ENCODE peak calls at places on chromosomes 11 and 22, in eight cellular contexts. M is ovary, N is psoas muscle, H is kidney tubule cell, Q is caudate nucleus, V is HT1080, X is fibroblast of mammary gland, D is CMK. L is an unnamed sample.
A peak's percentile ranks its signal among the peaks of the same experiment; 100 is the strongest.

GRCh38 chr22:17131686-17132085 is 10.5 kb upstream of the TMEM121B start:
- DNase-seq in X (no peak), N (no peak), Q (peak; percentile 70), V (no peak), H (peak; percentile 29), D (no peak), M (no peak), L (no peak)

GRCh38 chr11:119338318-119338890 is 2.3 kb downstream of the C1QTNF5 start:
- DNase-seq in D (no peak), H (peak; percentile 74), X (peak; percentile 70), N (peak; percentile 78), V (peak; percentile 77), M (peak; percentile 71), Q (peak; percentile 79), L (peak; percentile 59)

GRCh38 chr22:38715852-38716251 is 10.1 kb downstream of the GTPBP1 start:
- DNase-seq in V (no peak), Q (no peak), H (no peak), M (no peak), D (no peak), N (no peak), X (no peak), L (no peak)

GRCh38 chr11:92475316-92475715 is 250.7 kb downstream of the FAT3 start:
- DNase-seq in M (no peak), X (no peak), Q (no peak), H (no peak), V (no peak), D (no peak), N (no peak), L (no peak)

GRCh38 chr11:133927690-133928627 is 28.8 kb downstream of the IGSF9B start:
- DNase-seq in V (peak; percentile 64), N (peak; percentile 79), D (no peak), H (peak; percentile 66), X (peak; percentile 54), Q (peak; percentile 48), M (peak; percentile 70), L (peak; percentile 96)

GRCh38 chr22:42347281-42347824 is 76.9 kb upstream of the TCF20 start:
- DNase-seq in X (no peak), H (no peak), Q (no peak), V (no peak), M (no peak), N (no peak), D (no peak), L (no peak)

GRCh38 chr11:114233755-114234154 is 62.4 kb upstream of the NNMT start:
- DNase-seq in H (no peak), D (no peak), M (no peak), N (no peak), Q (no peak), V (no peak), X (peak; percentile 26), L (no peak)

GRCh38 chr11:62337682-62338181 is 484 bp downstream of the ASRGL1 start:
- DNase-seq in V (peak; percentile 6), X (no peak), H (peak; percentile 48), N (peak; percentile 55), D (no peak), M (peak; percentile 26), Q (no peak), L (no peak)

GRCh38 chr11:3995949-3996554 is 98.5 kb upstream of the RRM1 start:
- DNase-seq in X (peak; percentile 68), M (no peak), D (no peak), N (no peak), Q (no peak), V (peak; percentile 62), H (peak; percentile 47), L (peak; percentile 52)

GRCh38 chr22:21642584-21643448 is 714 bp downstream of the SDF2L1 start:
- DNase-seq in M (peak; percentile 45), V (peak; percentile 59), Q (peak; percentile 26), D (no peak), H (peak; percentile 80), X (peak; percentile 43), N (peak; percentile 65), L (no peak)

GRCh38 chr22:39970742-39971141 is 10.5 kb downstream of the TMA7B start:
- DNase-seq in V (no peak), N (no peak), X (no peak), M (no peak), Q (no peak), D (no peak), H (no peak), L (no peak)

GRCh38 chr11:5603326-5603725 is 6.9 kb downstream of the TRIM6 start:
- DNase-seq in D (no peak), X (no peak), Q (no peak), M (no peak), N (no peak), H (no peak), V (no peak), L (no peak)

GRCh38 chr11:109309153-109309552 is 112.8 kb upstream of the C11orf87 start:
- DNase-seq in H (no peak), Q (no peak), D (no peak), N (no peak), X (peak; percentile 18), V (peak; percentile 55), M (no peak), L (no peak)

GRCh38 chr11:79094601-79095000 is 346.2 kb downstream of the TENM4 start:
- DNase-seq in D (no peak), M (no peak), Q (no peak), V (no peak), N (no peak), X (no peak), H (no peak), L (no peak)

GRCh38 chr11:125062931-125063428 is at the start of gene SLC37A2:
- DNase-seq in N (peak; percentile 84), D (no peak), X (peak; percentile 49), Q (no peak), H (peak; percentile 79), M (peak; percentile 65), V (peak; percentile 72), L (peak; percentile 67)

GRCh38 chr22:20503816-20504215 is 3.6 kb upstream of the MED15 start:
- DNase-seq in Q (no peak), X (no peak), N (no peak), M (no peak), D (no peak), V (peak; percentile 43), H (peak; percentile 94), L (no peak)

GRCh38 chr11:78158987-78159662 is 19.7 kb upstream of the ALG8 start:
- DNase-seq in M (no peak), D (no peak), H (no peak), Q (no peak), N (no peak), X (no peak), V (no peak), L (no peak)

GRCh38 chr11:2800655-2801531 is 84.7 kb downstream of the CDKN1C start:
- DNase-seq in H (no peak), M (peak; percentile 13), D (no peak), Q (no peak), V (no peak), N (peak; percentile 23), X (no peak), L (no peak)

GRCh38 chr11:77518471-77518870 is 44.6 kb upstream of the PAK1 start:
- DNase-seq in X (no peak), D (no peak), M (no peak), N (no peak), Q (peak; percentile 35), H (no peak), V (no peak), L (no peak)

GRCh38 chr11:11458523-11458922 is 105.5 kb upstream of the CSNK2A3 start:
- DNase-seq in H (no peak), M (no peak), Q (no peak), D (no peak), X (no peak), V (no peak), N (no peak), L (no peak)

GRCh38 chr11:128804481-128804880 is 62.6 kb downstream of the KCNJ1 start:
- DNase-seq in H (peak; percentile 10), V (peak; percentile 80), M (no peak), D (no peak), X (peak; percentile 30), Q (no peak), N (no peak), L (no peak)

GRCh38 chr11:110711776-110712642 is at the start of gene ARHGAP20:
- DNase-seq in Q (no peak), M (peak; percentile 72), X (peak; percentile 49), V (peak; percentile 19), N (peak; percentile 83), D (peak; percentile 5), H (peak; percentile 47), L (no peak)

GRCh38 chr11:69212121-69213110 is 56.7 kb downstream of the SMIM38 start:
- DNase-seq in N (no peak), X (no peak), M (no peak), Q (no peak), H (no peak), V (no peak), D (no peak), L (no peak)

GRCh38 chr11:15107730-15108515 is 6.8 kb upstream of the INSC start:
- DNase-seq in X (peak; percentile 59), Q (no peak), M (no peak), H (peak; percentile 58), V (peak; percentile 77), N (no peak), D (no peak), L (no peak)

GRCh38 chr11:1604711-1605110 is 3.6 kb downstream of the KRTAP5-3 start:
- DNase-seq in X (no peak), M (no peak), V (no peak), Q (no peak), N (no peak), D (no peak), H (no peak), L (no peak)

GRCh38 chr11:70610561-70610960 is 212.2 kb downstream of the CTTN start:
- DNase-seq in N (peak; percentile 51), Q (no peak), V (no peak), D (no peak), H (no peak), X (peak; percentile 49), M (no peak), L (no peak)

GRCh38 chr22:26852176-26852575 is 194.8 kb downstream of the MIAT start:
- DNase-seq in D (peak; percentile 5), X (no peak), M (no peak), Q (no peak), N (no peak), H (peak; percentile 6), V (no peak), L (no peak)

GRCh38 chr11:75720639-75721038 is 3.0 kb downstream of the MOGAT2 start:
- DNase-seq in N (no peak), V (no peak), D (no peak), H (no peak), M (no peak), X (no peak), Q (no peak), L (no peak)

GRCh38 chr11:110087820-110088534 is 5.2 kb upstream of the ZC3H12C start:
- DNase-seq in D (no peak), Q (no peak), H (peak; percentile 96), V (peak; percentile 75), M (no peak), N (no peak), X (peak; percentile 79), L (no peak)

L was measured in GF-D8.